ENCODE peak calls at places on chromosome X, in four cellular contexts. One of them, this sample, is unnamed.
A peak's percentile ranks its signal among the peaks of the same experiment; 100 is the strongest.

GRCh38 chrX:15751160-15751819 is 13.2 kb downstream of the CA5B start:
- DNase-seq in GM23248: peak; percentile 64
- DNase-seq in endothelial cell of umbilical vein: peak; percentile 34
- DNase-seq in K562: no peak
- DNase-seq in this sample: no peak

GRCh38 chrX:76555816-76556215 is 128.3 kb downstream of the MAGEE1 start:
- DNase-seq in GM23248: peak; percentile 35
- DNase-seq in endothelial cell of umbilical vein: peak; percentile 19
- DNase-seq in K562: peak; percentile 12
- DNase-seq in this sample: peak; percentile 73

GRCh38 chrX:139823806-139824205 is 109.0 kb downstream of the ATP11C start:
- DNase-seq in GM23248: peak; percentile 9
- DNase-seq in endothelial cell of umbilical vein: no peak
- DNase-seq in K562: no peak
- DNase-seq in this sample: no peak

GRCh38 chrX:3939967-3940610 is 226.6 kb upstream of the PRKX start:
- DNase-seq in GM23248: peak; percentile 37
- DNase-seq in endothelial cell of umbilical vein: peak; percentile 2
- DNase-seq in K562: no peak
- DNase-seq in this sample: peak; percentile 14

GRCh38 chrX:74382613-74383012 is 38.7 kb upstream of the SLC16A2 start:
- DNase-seq in GM23248: peak; percentile 69
- DNase-seq in endothelial cell of umbilical vein: peak; percentile 34
- DNase-seq in K562: peak; percentile 60
- DNase-seq in this sample: peak; percentile 59

GRCh38 chrX:95884196-95884595 is 800.4 kb upstream of the DIAPH2 start:
- DNase-seq in GM23248: no peak
- DNase-seq in endothelial cell of umbilical vein: peak; percentile 49
- DNase-seq in K562: no peak
- DNase-seq in this sample: no peak

GRCh38 chrX:38008658-38009057 is 2.3 kb downstream of the SYTL5 start:
- DNase-seq in GM23248: no peak
- DNase-seq in endothelial cell of umbilical vein: no peak
- DNase-seq in K562: no peak
- DNase-seq in this sample: no peak

GRCh38 chrX:134460005-134460860 is at the start of gene HPRT1:
- DNase-seq in GM23248: peak; percentile 87
- DNase-seq in endothelial cell of umbilical vein: peak; percentile 78
- DNase-seq in K562: peak; percentile 79
- DNase-seq in this sample: peak; percentile 82

GRCh38 chrX:134236690-134237362 is at the start of gene CCDC160:
- DNase-seq in GM23248: peak; percentile 27
- DNase-seq in endothelial cell of umbilical vein: peak; percentile 29
- DNase-seq in K562: peak; percentile 24
- DNase-seq in this sample: peak; percentile 52

GRCh38 chrX:105876658-105877057 is 54.3 kb downstream of the NRK start:
- DNase-seq in GM23248: no peak
- DNase-seq in endothelial cell of umbilical vein: peak; percentile 14
- DNase-seq in K562: no peak
- DNase-seq in this sample: peak; percentile 49

GRCh38 chrX:37371578-37371981 is 22.4 kb downstream of the PRRG1 start:
- DNase-seq in GM23248: peak; percentile 72
- DNase-seq in endothelial cell of umbilical vein: no peak
- DNase-seq in K562: no peak
- DNase-seq in this sample: no peak

GRCh38 chrX:14936561-14936960 is 63.3 kb downstream of the MOSPD2 start:
- DNase-seq in GM23248: peak; percentile 84
- DNase-seq in endothelial cell of umbilical vein: no peak
- DNase-seq in K562: peak; percentile 9
- DNase-seq in this sample: no peak

GRCh38 chrX:107659768-107660167 is 31.5 kb downstream of the PRPS1 start:
- DNase-seq in GM23248: peak; percentile 74
- DNase-seq in endothelial cell of umbilical vein: peak; percentile 46
- DNase-seq in K562: peak; percentile 19
- DNase-seq in this sample: peak; percentile 48

GRCh38 chrX:110966839-110967238 is 129.2 kb upstream of the PAK3 start:
- DNase-seq in GM23248: peak; percentile 20
- DNase-seq in endothelial cell of umbilical vein: no peak
- DNase-seq in K562: no peak
- DNase-seq in this sample: no peak

GRCh38 chrX:71493111-71493613 is 39.7 kb upstream of the OGT start:
- DNase-seq in GM23248: peak; percentile 13
- DNase-seq in endothelial cell of umbilical vein: peak; percentile 2
- DNase-seq in K562: no peak
- DNase-seq in this sample: no peak

GRCh38 chrX:68831405-68832100 is 2.7 kb downstream of the EFNB1 start:
- DNase-seq in GM23248: no peak
- DNase-seq in endothelial cell of umbilical vein: no peak
- DNase-seq in K562: no peak
- DNase-seq in this sample: no peak

GRCh38 chrX:68828740-68829593 is at the start of gene EFNB1:
- DNase-seq in GM23248: peak; percentile 95
- DNase-seq in endothelial cell of umbilical vein: peak; percentile 95
- DNase-seq in K562: peak; percentile 75
- DNase-seq in this sample: peak; percentile 92

GRCh38 chrX:68827848-68828562 is 816 bp upstream of the EFNB1 start:
- DNase-seq in GM23248: peak; percentile 71
- DNase-seq in endothelial cell of umbilical vein: peak; percentile 79
- DNase-seq in K562: peak; percentile 69
- DNase-seq in this sample: peak; percentile 62

GRCh38 chrX:68830486-68831404 is 1.9 kb downstream of the EFNB1 start:
- DNase-seq in GM23248: no peak
- DNase-seq in endothelial cell of umbilical vein: no peak
- DNase-seq in K562: no peak
- DNase-seq in this sample: no peak

GRCh38 chrX:68829594-68830485 is 1.0 kb downstream of the EFNB1 start:
- DNase-seq in GM23248: peak; percentile 70
- DNase-seq in endothelial cell of umbilical vein: peak; percentile 36
- DNase-seq in K562: no peak
- DNase-seq in this sample: no peak
- TF ChIP-seq EZH2 in GM23248: no peak
- TF ChIP-seq EZH2 in endothelial cell of umbilical vein: no peak
- TF ChIP-seq EZH2 in K562: no peak
- TF ChIP-seq EZH2 in this sample: no peak

DNA sequence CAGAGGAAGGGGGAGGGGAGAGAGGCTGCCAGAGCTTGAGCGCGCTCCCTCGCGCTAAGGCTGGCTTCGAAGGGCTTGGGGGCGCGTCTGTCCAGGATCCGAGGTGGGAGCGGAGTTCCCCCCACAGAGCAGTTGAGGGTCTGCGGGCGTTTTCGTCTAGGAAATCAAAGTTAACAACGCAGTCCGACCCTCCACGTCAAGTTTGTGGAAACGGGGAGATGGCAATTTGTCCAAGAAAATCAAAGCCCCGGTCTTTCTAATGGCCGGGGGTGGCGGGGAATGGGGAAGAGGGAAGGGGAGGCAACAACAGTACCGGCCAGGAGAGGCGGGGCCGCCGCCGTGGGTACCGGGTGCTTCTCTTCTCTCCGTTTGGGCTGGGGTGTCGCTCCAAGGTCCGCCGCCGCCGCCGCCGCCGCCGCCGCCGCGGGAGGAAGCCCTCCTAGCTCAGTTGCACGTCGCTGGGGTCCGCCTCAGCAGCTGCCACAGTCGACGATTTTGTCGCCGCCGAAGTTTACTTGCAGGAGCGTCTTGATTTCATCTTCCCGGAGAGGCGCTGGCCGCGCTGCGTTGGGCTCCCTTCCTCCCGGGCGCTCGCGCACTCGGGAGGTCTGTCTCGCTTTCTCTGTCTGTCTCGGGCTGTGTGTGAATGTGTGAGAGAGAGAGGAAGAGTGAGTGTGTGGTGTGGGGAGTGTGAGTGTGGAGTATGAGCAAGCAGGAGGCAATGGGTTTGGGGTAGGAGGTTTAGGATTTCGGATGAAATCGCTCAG is 574 bp downstream of the PCDH19 start:
- DNase-seq in GM23248: no peak
- DNase-seq in endothelial cell of umbilical vein: no peak
- DNase-seq in K562: no peak
- DNase-seq in this sample: no peak
- TF ChIP-seq EZH2 in GM23248: no peak
- TF ChIP-seq EZH2 in endothelial cell of umbilical vein: no peak
- TF ChIP-seq EZH2 in K562: no peak
- TF ChIP-seq EZH2 in this sample: no peak

GRCh38 chrX:153830632-153831434 is 489 bp upstream of the PDZD4 start:
- DNase-seq in GM23248: peak; percentile 11
- DNase-seq in endothelial cell of umbilical vein: no peak
- DNase-seq in K562: no peak
- DNase-seq in this sample: no peak

GRCh38 chrX:153829799-153830631 is at the start of gene PDZD4:
- DNase-seq in GM23248: peak; percentile 9
- DNase-seq in endothelial cell of umbilical vein: no peak
- DNase-seq in K562: peak; percentile 72
- DNase-seq in this sample: no peak

GRCh38 chrX:153828723-153829548 is 1.4 kb downstream of the PDZD4 start:
- DNase-seq in GM23248: peak; percentile 6
- DNase-seq in endothelial cell of umbilical vein: no peak
- DNase-seq in K562: no peak
- DNase-seq in this sample: no peak

GRCh38 chrX:153828308-153828707 is 2.0 kb downstream of the PDZD4 start:
- DNase-seq in GM23248: no peak
- DNase-seq in endothelial cell of umbilical vein: no peak
- DNase-seq in K562: no peak
- DNase-seq in this sample: no peak

DNA sequence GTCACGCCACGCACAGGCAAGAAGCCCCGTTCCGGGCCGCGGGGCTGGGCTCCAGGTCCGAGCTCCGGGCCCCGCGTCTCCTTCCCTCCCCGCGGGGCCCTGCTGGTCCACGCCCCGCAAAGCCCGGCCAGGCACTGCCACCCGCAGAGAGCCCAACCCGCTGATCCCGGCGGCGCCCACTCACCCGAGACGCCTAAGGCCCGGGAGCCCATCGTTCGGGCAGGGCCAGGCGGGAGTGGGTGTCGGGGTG is 870 bp downstream of the PDZD4 start:
- DNase-seq in GM23248: peak; percentile 19
- DNase-seq in endothelial cell of umbilical vein: no peak
- DNase-seq in K562: no peak
- DNase-seq in this sample: no peak
- TF ChIP-seq EZH2 in GM23248: no peak
- TF ChIP-seq EZH2 in endothelial cell of umbilical vein: peak; percentile 92
- TF ChIP-seq EZH2 in K562: no peak
- TF ChIP-seq EZH2 in this sample: no peak

GRCh38 chrX:25005382-25006185 is 10.2 kb downstream of the ARX start:
- DNase-seq in GM23248: peak; percentile 26
- DNase-seq in endothelial cell of umbilical vein: no peak
- DNase-seq in K562: no peak
- DNase-seq in this sample: no peak
- TF ChIP-seq EZH2 in GM23248: no peak
- TF ChIP-seq EZH2 in endothelial cell of umbilical vein: peak; percentile 70
- TF ChIP-seq EZH2 in K562: no peak
- TF ChIP-seq EZH2 in this sample: no peak

DNA sequence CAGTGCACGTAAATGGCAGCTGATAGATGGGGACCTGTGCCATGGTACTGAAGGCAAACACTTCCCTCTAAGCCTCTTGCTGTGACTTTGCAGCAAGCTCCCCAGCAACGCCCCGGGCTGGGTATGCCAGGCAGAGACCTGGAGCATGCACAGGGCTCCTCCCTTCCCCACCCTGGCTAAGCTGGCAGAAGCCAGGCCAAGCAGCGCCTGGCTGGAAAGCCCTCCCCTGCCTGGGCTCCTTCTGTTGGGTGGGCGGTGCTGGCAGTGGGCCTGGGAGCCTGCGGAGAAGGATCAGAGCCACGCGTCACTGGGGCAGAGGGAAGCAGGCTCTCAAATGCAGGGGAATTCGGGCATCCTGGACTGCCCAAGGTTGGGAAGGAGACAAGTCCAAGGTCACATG is 3.6 kb downstream of the ATP2B3 start:
- DNase-seq in GM23248: peak; percentile 71
- DNase-seq in endothelial cell of umbilical vein: no peak
- DNase-seq in K562: no peak
- DNase-seq in this sample: no peak
- TF ChIP-seq EZH2 in GM23248: no peak
- TF ChIP-seq EZH2 in endothelial cell of umbilical vein: no peak
- TF ChIP-seq EZH2 in K562: no peak
- TF ChIP-seq EZH2 in this sample: no peak

DNA sequence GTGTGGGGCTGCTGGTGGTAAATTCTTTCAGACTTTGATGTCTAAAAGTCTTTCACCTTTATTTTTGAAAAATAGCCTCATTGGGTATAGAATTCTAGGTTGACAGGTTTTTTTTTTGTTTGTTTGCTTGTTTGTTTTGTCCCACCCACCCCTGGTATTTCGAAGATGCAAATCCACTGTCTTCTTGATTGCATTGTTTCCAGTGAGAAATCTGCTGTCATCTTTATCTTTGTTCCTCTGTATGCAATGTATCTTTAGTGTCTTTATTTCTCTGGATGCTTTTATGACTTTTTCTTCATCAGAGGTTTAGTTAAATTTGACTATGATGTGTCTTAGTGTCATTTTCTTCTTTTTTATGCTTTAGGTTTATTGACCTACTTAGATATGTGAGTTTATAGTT is 21.3 kb upstream of the HCCS start:
- DNase-seq in GM23248: no peak
- DNase-seq in endothelial cell of umbilical vein: no peak
- DNase-seq in K562: no peak
- DNase-seq in this sample: no peak
- TF ChIP-seq EZH2 in GM23248: no peak
- TF ChIP-seq EZH2 in endothelial cell of umbilical vein: no peak
- TF ChIP-seq EZH2 in K562: no peak
- TF ChIP-seq EZH2 in this sample: no peak

This sample was measured in MM.1S.